ENCODE peak calls at places on chromosomes 3 and 15, in six cellular contexts. C is dorsolateral prefrontal cortex, P is astrocyte, M is nephron progenitor cell, Z is Panc1, N is endothelial cell. F is an unnamed sample.
A peak's percentile ranks its signal among the peaks of the same experiment; 100 is the strongest.

GRCh38 chr15:70796516-70797310 is 33.4 kb upstream of the UACA start:
- DNase-seq in C (no peak), P (no peak), M (no peak), Z (no peak), N (no peak), F (no peak)

GRCh38 chr3:184505479-184505878 is 56.1 kb upstream of the EPHB3 start:
- DNase-seq in C (no peak), P (no peak), M (no peak), Z (no peak), N (no peak), F (no peak)

GRCh38 chr3:41118461-41119385 is 80.6 kb upstream of the CTNNB1 start:
- DNase-seq in C (no peak), P (no peak), M (no peak), Z (no peak), N (no peak), F (no peak)

GRCh38 chr3:119302697-119303630 is 8.8 kb downstream of the ARHGAP31 start:
- DNase-seq in C (no peak), P (no peak), M (no peak), Z (no peak), N (no peak), F (no peak)

GRCh38 chr3:190424478-190425439 is 24.9 kb downstream of the TMEM207 start:
- DNase-seq in C (no peak), P (peak; percentile 44), M (peak; percentile 55), Z (peak; percentile 93), N (peak; percentile 52), F (no peak)

GRCh38 chr15:49863431-49864205 is 242.8 kb downstream of the DTWD1 start:
- DNase-seq in C (no peak), P (peak; percentile 89), M (no peak), Z (no peak), N (no peak), F (no peak)

GRCh38 chr3:171190668-171191067 is 164.1 kb upstream of the SLC2A2 start:
- DNase-seq in C (no peak), P (peak; percentile 67), M (no peak), Z (no peak), N (no peak), F (no peak)

GRCh38 chr3:41477399-41478014 is 278.2 kb downstream of the CTNNB1 start:
- DNase-seq in C (no peak), P (no peak), M (no peak), Z (no peak), N (no peak), F (no peak)

GRCh38 chr3:130787422-130788068 is 40.9 kb upstream of the PIK3R4 start:
- DNase-seq in C (no peak), P (no peak), M (peak; percentile 27), Z (no peak), N (no peak), F (no peak)

GRCh38 chr3:151171145-151171544 is 31.9 kb downstream of the GPR171 start:
- DNase-seq in C (no peak), P (no peak), M (no peak), Z (no peak), N (no peak), F (no peak)

GRCh38 chr3:170012683-170013400 is 25.0 kb upstream of the GPR160 start:
- DNase-seq in C (no peak), P (no peak), M (no peak), Z (no peak), N (no peak), F (no peak)

GRCh38 chr3:185708392-185708791 is 116.5 kb downstream of the IGF2BP2 start:
- DNase-seq in C (no peak), P (no peak), M (no peak), Z (no peak), N (no peak), F (no peak)

DNA sequence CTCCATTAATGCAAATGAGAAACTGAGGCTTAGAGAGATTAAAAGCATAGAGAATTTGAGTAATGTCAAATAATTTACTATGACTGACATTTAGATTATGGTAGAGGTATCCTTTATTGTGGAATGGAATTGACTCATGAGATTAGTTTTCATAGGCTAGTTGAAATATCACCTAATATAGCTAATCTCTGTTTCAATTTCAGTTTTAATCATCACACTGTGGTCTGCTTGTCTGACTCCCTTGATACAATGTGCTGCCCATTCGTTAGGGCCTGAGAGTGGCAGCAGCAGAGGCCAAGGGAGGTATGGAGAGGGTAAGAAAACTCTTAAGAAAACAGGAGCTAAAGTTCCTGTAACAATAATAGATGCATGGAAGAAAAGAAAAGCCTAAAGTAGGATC is 13.2 kb upstream of the ZBTB20 start:
- DNase-seq in C (no peak), P (no peak), M (no peak), Z (no peak), N (no peak), F (no peak)
- TF ChIP-seq CTCF in C (no peak), P (no peak), M (no peak), Z (no peak), N (no peak), F (no peak)

GRCh38 chr3:96863129-96863740 is 48.8 kb downstream of the EPHA6 start:
- DNase-seq in C (no peak), P (no peak), M (peak; percentile 47), Z (peak; percentile 2), N (peak; percentile 41), F (no peak)
- TF ChIP-seq CTCF in C (peak; percentile 54), P (peak; percentile 70), M (peak; percentile 82), Z (peak; percentile 80), N (peak; percentile 73), F (no peak)

DNA sequence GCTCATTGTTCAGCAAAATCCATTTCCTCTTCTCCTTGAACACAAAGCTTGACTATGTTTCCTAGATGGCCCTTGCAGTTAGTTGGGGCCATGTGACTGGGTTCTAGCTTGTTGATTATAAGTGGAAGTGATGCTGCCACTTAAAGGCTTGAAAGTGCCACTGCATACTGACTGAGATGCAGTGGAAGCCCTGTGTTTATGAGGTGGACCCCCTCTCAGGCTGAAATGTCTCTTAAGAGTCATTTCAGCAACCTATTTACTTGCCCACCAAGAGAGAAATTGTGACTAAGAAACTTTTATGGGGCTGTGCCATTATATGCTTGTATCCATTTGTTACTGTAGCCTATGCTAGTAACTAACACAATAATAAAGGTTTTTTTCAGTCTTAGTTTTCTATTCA is 8.4 kb upstream of the ANP32A start:
- DNase-seq in C (no peak), P (no peak), M (no peak), Z (no peak), N (peak; percentile 11), F (no peak)
- TF ChIP-seq CTCF in C (peak; percentile 73), P (peak; percentile 21), M (no peak), Z (peak; percentile 67), N (no peak), F (no peak)

DNA sequence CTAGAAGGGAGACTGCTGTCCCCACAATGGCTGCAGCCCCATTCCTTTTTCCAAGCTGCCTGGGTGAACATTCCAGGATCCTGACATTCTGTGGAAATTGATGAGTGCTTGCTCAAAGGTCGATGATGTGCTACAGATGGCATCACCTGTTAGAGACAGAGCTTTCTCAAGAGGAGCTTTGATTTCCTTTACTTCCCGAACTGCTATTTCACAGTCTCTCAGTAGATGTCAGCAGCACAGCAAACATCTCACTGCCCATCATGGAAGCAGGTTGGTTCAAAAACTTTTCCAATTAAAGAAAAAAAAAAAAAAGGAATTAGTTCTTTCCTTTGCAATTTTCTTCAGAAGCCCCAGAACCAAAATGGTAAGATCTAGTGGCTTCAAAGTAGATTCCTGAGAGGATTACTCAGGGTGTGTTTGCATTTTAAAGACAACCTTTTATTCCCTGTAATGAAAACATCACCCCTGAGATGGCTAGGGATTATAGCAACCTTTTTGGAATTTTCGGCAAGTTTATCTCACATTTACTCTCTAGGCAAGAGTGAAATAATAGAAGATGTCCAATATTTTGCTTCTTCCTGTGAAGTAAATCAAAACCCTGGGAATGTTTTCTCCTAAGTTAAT is 44.8 kb downstream of the POLR2M start:
- DNase-seq in C (no peak), P (peak; percentile 14), M (no peak), Z (no peak), N (peak; percentile 15), F (no peak)
- TF ChIP-seq CTCF in C (peak; percentile 78), P (peak; percentile 63), M (peak; percentile 42), Z (peak; percentile 69), N (no peak), F (no peak)

DNA sequence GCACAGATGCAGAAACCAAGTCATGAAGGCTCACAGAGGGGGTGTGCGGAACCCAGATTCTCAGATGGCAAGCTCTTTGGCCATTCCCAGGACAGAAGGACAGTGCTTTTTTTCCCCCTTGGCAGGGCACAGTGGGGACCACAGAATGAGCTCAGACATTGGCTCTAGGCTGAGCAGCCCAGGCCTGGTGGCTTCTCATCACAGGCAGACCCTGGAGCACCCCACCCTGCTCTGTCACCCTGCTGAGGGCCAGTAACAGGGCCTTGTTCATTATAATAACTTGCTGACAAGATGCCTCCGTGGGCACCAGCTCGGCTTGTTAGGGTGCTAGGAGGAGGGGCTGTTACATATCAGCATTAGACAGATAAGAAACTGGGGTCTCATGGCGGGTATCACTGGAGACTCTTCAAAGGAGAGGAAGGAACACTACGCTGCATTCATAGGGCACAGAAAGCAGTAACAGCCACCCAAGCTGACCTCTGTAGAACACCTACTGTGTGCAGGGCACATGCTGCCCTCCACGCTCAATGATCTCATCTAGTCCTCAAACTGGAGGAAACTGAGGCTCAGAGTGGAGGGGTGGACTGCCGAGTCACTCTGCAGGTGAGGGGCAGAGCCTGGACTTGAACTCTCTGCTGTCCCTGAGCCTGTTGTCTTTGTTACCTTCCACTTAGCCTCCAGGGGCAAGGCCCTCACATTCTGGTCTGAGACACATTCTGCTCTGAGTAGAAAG is 69.9 kb upstream of the SEC13 start:
- DNase-seq in C (no peak), P (no peak), M (no peak), Z (no peak), N (no peak), F (no peak)
- TF ChIP-seq CTCF in C (no peak), P (no peak), M (no peak), Z (no peak), N (no peak), F (no peak)

GRCh38 chr15:45790325-45790943 is 155.6 kb downstream of the SQOR start:
- DNase-seq in C (no peak), P (no peak), M (peak; percentile 30), Z (peak; percentile 17), N (peak; percentile 10), F (no peak)
- TF ChIP-seq CTCF in C (peak; percentile 62), P (peak; percentile 16), M (peak; percentile 71), Z (peak; percentile 74), N (peak; percentile 47), F (no peak)

GRCh38 chr3:81173514-81173913 is 587.9 kb downstream of the GBE1 start:
- DNase-seq in C (no peak), P (no peak), M (no peak), Z (no peak), N (peak; percentile 18), F (no peak)
- TF ChIP-seq CTCF in C (no peak), P (no peak), M (peak; percentile 45), Z (no peak), N (peak; percentile 49), F (no peak)

DNA sequence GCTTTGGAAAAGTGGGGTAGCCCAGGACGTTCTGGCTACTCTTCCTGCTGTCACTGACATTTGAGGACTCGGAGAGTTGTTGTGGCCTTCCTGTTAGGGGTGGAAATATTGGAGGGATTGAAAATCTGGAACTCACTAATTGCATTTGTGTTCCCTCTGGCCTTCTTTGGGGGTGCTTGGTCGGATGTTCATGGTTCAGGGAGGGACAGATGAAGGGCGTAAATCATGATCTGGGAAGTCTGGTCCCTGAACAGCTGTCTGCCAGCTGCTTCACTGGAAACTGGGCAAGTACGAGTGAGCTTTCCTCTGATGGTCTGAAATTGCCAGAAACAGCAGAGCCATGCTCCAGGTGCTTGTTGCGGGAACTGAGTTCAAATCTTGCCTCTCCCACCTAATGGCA is 327.8 kb upstream of the C2CD4B start:
- DNase-seq in C (no peak), P (no peak), M (no peak), Z (no peak), N (no peak), F (no peak)
- TF ChIP-seq CTCF in C (no peak), P (no peak), M (no peak), Z (no peak), N (no peak), F (no peak)